ENCODE peak calls at places on chromosomes 1 and 21, in four cellular contexts. One of them, this sample, is unnamed.

GRCh38 chr1:41528106-41528505 is 43.6 kb upstream of the EDN2 start:
- DNase-seq in prostate gland: no peak
- DNase-seq in brain microvascular endothelial cell: no peak
- DNase-seq in esophagus squamous epithelium: no peak
- DNase-seq in this sample: no peak

GRCh38 chr1:156070523-156070922 is 9.6 kb downstream of the RAB25 start:
- DNase-seq in prostate gland: no peak
- DNase-seq in brain microvascular endothelial cell: no peak
- DNase-seq in esophagus squamous epithelium: no peak
- DNase-seq in this sample: no peak

GRCh38 chr1:26016258-26016943 is 5.2 kb upstream of the EXTL1 start:
- DNase-seq in prostate gland: no peak
- DNase-seq in brain microvascular endothelial cell: no peak
- DNase-seq in esophagus squamous epithelium: no peak
- DNase-seq in this sample: no peak

GRCh38 chr1:229363723-229364122 is 20.9 kb upstream of the CCSAP start:
- DNase-seq in prostate gland: no peak
- DNase-seq in brain microvascular endothelial cell: no peak
- DNase-seq in esophagus squamous epithelium: no peak
- DNase-seq in this sample: no peak

GRCh38 chr1:205922806-205923205 is 20.4 kb downstream of the SLC26A9 start:
- DNase-seq in prostate gland: no peak
- DNase-seq in brain microvascular endothelial cell: no peak
- DNase-seq in esophagus squamous epithelium: no peak
- DNase-seq in this sample: no peak

GRCh38 chr1:165073402-165074007 is 283.0 kb downstream of the LMX1A start:
- DNase-seq in prostate gland: peak; percentile 19
- DNase-seq in brain microvascular endothelial cell: peak; percentile 39
- DNase-seq in esophagus squamous epithelium: no peak
- DNase-seq in this sample: peak; percentile 10

GRCh38 chr1:218557731-218558130 is 212.6 kb downstream of the TGFB2 start:
- DNase-seq in prostate gland: no peak
- DNase-seq in brain microvascular endothelial cell: peak; percentile 66
- DNase-seq in esophagus squamous epithelium: no peak
- DNase-seq in this sample: no peak

GRCh38 chr1:54791880-54792522 is 9.1 kb downstream of the TTC22 start:
- DNase-seq in prostate gland: no peak
- DNase-seq in brain microvascular endothelial cell: peak; percentile 53
- DNase-seq in esophagus squamous epithelium: no peak
- DNase-seq in this sample: no peak

GRCh38 chr1:170660874-170661645 is 2.9 kb upstream of the PRRX1 start:
- DNase-seq in prostate gland: no peak
- DNase-seq in brain microvascular endothelial cell: no peak
- DNase-seq in esophagus squamous epithelium: no peak
- DNase-seq in this sample: no peak

GRCh38 chr21:37139154-37139553 is 66.1 kb downstream of the TTC3 start:
- DNase-seq in prostate gland: no peak
- DNase-seq in brain microvascular endothelial cell: peak; percentile 25
- DNase-seq in esophagus squamous epithelium: no peak
- DNase-seq in this sample: no peak

GRCh38 chr21:43691086-43691795 is 27.7 kb upstream of the PDXK start:
- DNase-seq in prostate gland: no peak
- DNase-seq in brain microvascular endothelial cell: no peak
- DNase-seq in esophagus squamous epithelium: no peak
- DNase-seq in this sample: no peak

GRCh38 chr1:83849191-83850061 is 149.5 kb downstream of the TTLL7 start:
- DNase-seq in prostate gland: no peak
- DNase-seq in brain microvascular endothelial cell: no peak
- DNase-seq in esophagus squamous epithelium: no peak
- DNase-seq in this sample: no peak

GRCh38 chr1:41278076-41278475 is 36.0 kb upstream of the SCMH1 start:
- DNase-seq in prostate gland: no peak
- DNase-seq in brain microvascular endothelial cell: no peak
- DNase-seq in esophagus squamous epithelium: no peak
- DNase-seq in this sample: no peak

GRCh38 chr1:58841455-58841854 is 57.6 kb upstream of the JUN start:
- DNase-seq in prostate gland: no peak
- DNase-seq in brain microvascular endothelial cell: no peak
- DNase-seq in esophagus squamous epithelium: no peak
- DNase-seq in this sample: no peak

GRCh38 chr1:5456090-5456789 is 536.0 kb downstream of the NPHP4 start:
- DNase-seq in prostate gland: no peak
- DNase-seq in brain microvascular endothelial cell: no peak
- DNase-seq in esophagus squamous epithelium: no peak
- DNase-seq in this sample: no peak

GRCh38 chr1:41313661-41314131 is 47.5 kb upstream of the FOXO6 start:
- DNase-seq in prostate gland: no peak
- DNase-seq in brain microvascular endothelial cell: no peak
- DNase-seq in esophagus squamous epithelium: no peak
- DNase-seq in this sample: no peak

GRCh38 chr1:113401067-113401466 is 10.8 kb downstream of the MAGI3 start:
- DNase-seq in prostate gland: no peak
- DNase-seq in brain microvascular endothelial cell: no peak
- DNase-seq in esophagus squamous epithelium: no peak
- DNase-seq in this sample: no peak

GRCh38 chr1:152442765-152443164 is 28.7 kb upstream of the CRNN start:
- DNase-seq in prostate gland: peak; percentile 62
- DNase-seq in brain microvascular endothelial cell: no peak
- DNase-seq in esophagus squamous epithelium: no peak
- DNase-seq in this sample: no peak

GRCh38 chr1:185670187-185670627 is 64.0 kb upstream of the HMCN1 start:
- DNase-seq in prostate gland: peak; percentile 37
- DNase-seq in brain microvascular endothelial cell: peak; percentile 62
- DNase-seq in esophagus squamous epithelium: no peak
- DNase-seq in this sample: no peak

GRCh38 chr1:9827558-9828185 is 3.9 kb upstream of the CLSTN1 start:
- DNase-seq in prostate gland: no peak
- DNase-seq in brain microvascular endothelial cell: no peak
- DNase-seq in esophagus squamous epithelium: no peak
- DNase-seq in this sample: no peak

GRCh38 chr1:234069760-234070159 is 165.3 kb downstream of the SLC35F3 start:
- DNase-seq in prostate gland: no peak
- DNase-seq in brain microvascular endothelial cell: no peak
- DNase-seq in esophagus squamous epithelium: no peak
- DNase-seq in this sample: no peak

GRCh38 chr21:42030311-42030710 is 20.2 kb upstream of the ZBTB21 start:
- DNase-seq in prostate gland: no peak
- DNase-seq in brain microvascular endothelial cell: no peak
- DNase-seq in esophagus squamous epithelium: no peak
- DNase-seq in this sample: no peak

GRCh38 chr21:40516336-40516735 is 330.6 kb downstream of the DSCAM start:
- DNase-seq in prostate gland: no peak
- DNase-seq in brain microvascular endothelial cell: no peak
- DNase-seq in esophagus squamous epithelium: no peak
- DNase-seq in this sample: no peak

GRCh38 chr1:167043752-167044488 is 46.3 kb downstream of the GPA33 start:
- DNase-seq in prostate gland: peak; percentile 76
- DNase-seq in brain microvascular endothelial cell: no peak
- DNase-seq in esophagus squamous epithelium: no peak
- DNase-seq in this sample: peak; percentile 49

GRCh38 chr1:232890340-232890953 is 60.0 kb upstream of the NTPCR start:
- DNase-seq in prostate gland: no peak
- DNase-seq in brain microvascular endothelial cell: no peak
- DNase-seq in esophagus squamous epithelium: no peak
- DNase-seq in this sample: no peak

GRCh38 chr1:179253286-179253972 is 24.0 kb upstream of the ABL2 start:
- DNase-seq in prostate gland: no peak
- DNase-seq in brain microvascular endothelial cell: peak; percentile 33
- DNase-seq in esophagus squamous epithelium: no peak
- DNase-seq in this sample: no peak

GRCh38 chr1:18107671-18108312 is at the start of gene IGSF21:
- DNase-seq in prostate gland: no peak
- DNase-seq in brain microvascular endothelial cell: no peak
- DNase-seq in esophagus squamous epithelium: no peak
- DNase-seq in this sample: no peak

GRCh38 chr1:115655307-115655664 is 13.5 kb downstream of the VANGL1 start:
- DNase-seq in prostate gland: no peak
- DNase-seq in brain microvascular endothelial cell: no peak
- DNase-seq in esophagus squamous epithelium: no peak
- DNase-seq in this sample: no peak

DNA sequence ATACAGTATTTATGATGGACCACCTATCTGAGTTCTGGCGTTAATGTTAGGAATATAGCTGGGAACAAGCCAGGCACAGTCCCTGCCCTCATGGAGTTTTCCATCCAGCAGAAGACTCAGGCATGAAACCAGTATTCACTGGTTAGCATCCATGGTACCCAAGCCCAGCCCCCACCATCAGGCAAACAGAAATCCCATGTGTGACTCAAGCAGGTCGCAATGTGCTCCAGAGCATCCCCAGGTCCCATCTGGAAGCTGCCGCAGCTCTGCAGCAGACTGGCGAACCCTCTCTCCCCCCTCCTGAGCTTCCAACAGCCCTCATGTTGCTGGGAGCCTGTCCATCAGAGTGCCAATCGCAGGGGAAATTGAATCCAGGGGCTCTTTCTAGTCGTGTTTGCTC is 174.2 kb downstream of the RRAGC start:
- DNase-seq in prostate gland: no peak
- DNase-seq in brain microvascular endothelial cell: no peak
- DNase-seq in esophagus squamous epithelium: no peak
- DNase-seq in this sample: no peak
- H3K27me3 ChIP-seq in prostate gland: no peaks in the 10 kb centered on the region
- H3K27me3 ChIP-seq in brain microvascular endothelial cell: no peaks in the 10 kb centered on the region
- H3K27me3 ChIP-seq in esophagus squamous epithelium: no peaks in the 10 kb centered on the region
- H3K27me3 ChIP-seq in this sample: peaks cover 2% of the 10 kb centered on the region

GRCh38 chr1:35885961-35886558 is 3.1 kb downstream of the AGO1 start:
- DNase-seq in prostate gland: no peak
- DNase-seq in brain microvascular endothelial cell: no peak
- DNase-seq in esophagus squamous epithelium: no peak
- DNase-seq in this sample: no peak
- H3K4me3 ChIP-seq in prostate gland: no peak overlapping the region
- H3K4me3 ChIP-seq in brain microvascular endothelial cell: no peak overlapping the region
- H3K4me3 ChIP-seq in esophagus squamous epithelium: no peak overlapping the region
- H3K4me3 ChIP-seq in this sample: no peak overlapping the region

GRCh38 chr1:66925558-66925910 is 744 bp downstream of the MIER1 start:
- DNase-seq in prostate gland: no peak
- DNase-seq in brain microvascular endothelial cell: no peak
- DNase-seq in esophagus squamous epithelium: no peak
- DNase-seq in this sample: no peak

GRCh38 chr1:66929289-66929688 is 4.5 kb downstream of the MIER1 start:
- DNase-seq in prostate gland: no peak
- DNase-seq in brain microvascular endothelial cell: no peak
- DNase-seq in esophagus squamous epithelium: no peak
- DNase-seq in this sample: no peak

GRCh38 chr1:66927528-66927927 is 2.7 kb downstream of the MIER1 start:
- DNase-seq in prostate gland: no peak
- DNase-seq in brain microvascular endothelial cell: no peak
- DNase-seq in esophagus squamous epithelium: no peak
- DNase-seq in this sample: no peak

GRCh38 chr1:66925944-66926343 is 1.2 kb downstream of the MIER1 start:
- DNase-seq in prostate gland: no peak
- DNase-seq in brain microvascular endothelial cell: no peak
- DNase-seq in esophagus squamous epithelium: no peak
- DNase-seq in this sample: no peak

DNA sequence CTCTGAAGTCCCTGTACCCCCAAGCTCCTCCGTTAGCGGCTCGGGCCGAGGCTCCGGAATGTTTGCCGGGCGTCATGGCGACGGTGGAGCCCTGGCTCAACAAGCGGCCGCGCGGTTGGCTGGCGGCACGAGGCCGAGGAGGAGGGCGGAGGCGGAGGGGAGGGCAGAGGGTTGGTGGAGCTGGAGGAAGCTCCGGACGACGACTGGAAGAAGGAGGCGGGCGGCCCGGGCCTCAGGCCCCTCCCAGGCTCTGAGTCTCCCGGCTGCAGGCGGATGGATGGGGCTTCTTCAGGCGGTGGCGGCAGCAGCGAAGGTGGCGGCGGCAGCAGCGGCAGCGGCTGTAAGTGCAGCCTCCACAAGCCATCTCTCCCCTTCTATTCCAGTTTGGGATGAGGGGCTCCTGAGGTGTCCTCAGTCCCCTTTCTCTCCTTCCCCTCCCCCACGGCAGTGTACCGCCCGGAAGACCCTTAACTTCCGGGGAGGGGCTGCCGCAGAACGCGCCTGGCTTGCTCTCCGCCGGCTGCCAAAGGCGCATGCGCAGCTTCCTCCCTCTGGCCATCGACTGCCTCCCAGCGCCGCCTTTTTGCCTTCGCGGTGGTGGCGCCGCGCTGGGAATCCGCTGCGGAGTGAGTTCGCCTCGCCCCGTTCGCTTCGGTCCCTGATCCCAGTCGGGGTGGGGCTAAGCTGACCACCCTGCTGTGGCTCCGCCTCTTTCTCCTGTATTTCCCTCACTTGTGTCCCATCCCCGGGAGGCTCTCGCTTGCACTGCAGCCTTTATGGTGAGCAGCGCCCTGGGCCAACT is at the start of the genes DNAI4 and MIER1:
- DNase-seq in prostate gland: peak; percentile 97
- DNase-seq in brain microvascular endothelial cell: peak; percentile 97
- DNase-seq in esophagus squamous epithelium: peak; percentile 80
- DNase-seq in this sample: peak; percentile 89
- TF ChIP-seq CTCF in prostate gland: no peak
- TF ChIP-seq CTCF in brain microvascular endothelial cell: peak; percentile 45
- TF ChIP-seq CTCF in esophagus squamous epithelium: peak; percentile 46
- TF ChIP-seq CTCF in this sample: no peak

GRCh38 chr1:160588468-160588867 is 9.2 kb upstream of the CD84 start:
- DNase-seq in prostate gland: no peak
- DNase-seq in brain microvascular endothelial cell: no peak
- DNase-seq in esophagus squamous epithelium: no peak
- DNase-seq in this sample: no peak

GRCh38 chr1:160581970-160582369 is 2.7 kb upstream of the CD84 start:
- DNase-seq in prostate gland: no peak
- DNase-seq in brain microvascular endothelial cell: no peak
- DNase-seq in esophagus squamous epithelium: no peak
- DNase-seq in this sample: no peak

GRCh38 chr1:160580208-160580812 is 1.0 kb upstream of the CD84 start:
- DNase-seq in prostate gland: no peak
- DNase-seq in brain microvascular endothelial cell: no peak
- DNase-seq in esophagus squamous epithelium: no peak
- DNase-seq in this sample: no peak

GRCh38 chr1:160579216-160579701 is at the start of gene CD84:
- DNase-seq in prostate gland: no peak
- DNase-seq in brain microvascular endothelial cell: no peak
- DNase-seq in esophagus squamous epithelium: no peak
- DNase-seq in this sample: no peak

GRCh38 chr1:160584784-160585183 is 5.5 kb upstream of the CD84 start:
- DNase-seq in prostate gland: no peak
- DNase-seq in brain microvascular endothelial cell: no peak
- DNase-seq in esophagus squamous epithelium: no peak
- DNase-seq in this sample: no peak
- H3K27me3 ChIP-seq in prostate gland: no peaks in the 10 kb centered on the region
- H3K27me3 ChIP-seq in brain microvascular endothelial cell: no peaks in the 10 kb centered on the region
- H3K27me3 ChIP-seq in esophagus squamous epithelium: no peaks in the 10 kb centered on the region
- H3K27me3 ChIP-seq in this sample: no peaks in the 10 kb centered on the region

DNA sequence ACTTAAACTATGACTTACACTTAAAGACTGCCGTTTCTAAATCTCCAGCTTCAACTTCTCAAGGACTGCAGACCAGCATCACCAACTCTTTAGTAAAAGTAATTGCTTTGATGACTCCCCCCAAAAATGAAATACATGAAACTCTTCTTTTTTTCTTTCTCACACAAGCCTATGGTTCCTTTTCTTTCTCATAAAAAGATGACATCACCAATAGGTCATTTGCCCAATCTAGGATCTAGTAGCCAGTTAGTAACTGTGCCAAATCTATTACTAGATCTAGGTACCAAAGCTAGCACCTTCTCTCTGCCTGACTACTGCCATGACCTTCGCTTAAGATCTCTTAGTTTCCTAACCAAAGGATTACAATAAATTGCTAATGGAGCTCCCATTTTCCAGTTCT is 1266.0 kb upstream of the ADGRL4 start:
- DNase-seq in prostate gland: no peak
- DNase-seq in brain microvascular endothelial cell: no peak
- DNase-seq in esophagus squamous epithelium: no peak
- DNase-seq in this sample: no peak
- H3K4me3 ChIP-seq in prostate gland: no peak overlapping the region
- H3K4me3 ChIP-seq in brain microvascular endothelial cell: no peak overlapping the region
- H3K4me3 ChIP-seq in esophagus squamous epithelium: no peak overlapping the region
- H3K4me3 ChIP-seq in this sample: no peak overlapping the region